ENCODE peak calls at places on chromosomes 1 and 21, in seven cellular contexts. One of them, this sample, is unnamed.

GRCh38 chr1:100089082-100089481 is 43.6 kb downstream of the SASS6 start:
- DNase-seq in mesendoderm: no peak
- DNase-seq in upper lobe of right lung: no peak
- DNase-seq in CD8-positive, alpha-beta T cell: no peak
- DNase-seq in H9: no peak
- DNase-seq in pancreas: no peak
- DNase-seq in body of pancreas: no peak
- DNase-seq in this sample: no peak

GRCh38 chr1:65990161-65990560 is 197.5 kb downstream of the PDE4B start:
- DNase-seq in H9: no peak
- DNase-seq in upper lobe of right lung: no peak
- DNase-seq in pancreas: no peak
- DNase-seq in body of pancreas: no peak
- DNase-seq in CD8-positive, alpha-beta T cell: no peak
- DNase-seq in mesendoderm: no peak
- DNase-seq in this sample: no peak

GRCh38 chr1:53957231-53957818 is 11.2 kb downstream of the LRRC42 start:
- DNase-seq in pancreas: no peak
- DNase-seq in H9: no peak
- DNase-seq in body of pancreas: no peak
- DNase-seq in CD8-positive, alpha-beta T cell: no peak
- DNase-seq in mesendoderm: peak; percentile 99
- DNase-seq in upper lobe of right lung: no peak
- DNase-seq in this sample: no peak

GRCh38 chr21:14863745-14864210 is 201.0 kb downstream of the NRIP1 start:
- DNase-seq in H9: no peak
- DNase-seq in body of pancreas: no peak
- DNase-seq in mesendoderm: peak; percentile 10
- DNase-seq in pancreas: no peak
- DNase-seq in CD8-positive, alpha-beta T cell: no peak
- DNase-seq in upper lobe of right lung: no peak
- DNase-seq in this sample: no peak

GRCh38 chr1:11412166-11412565 is 66.8 kb upstream of the DISP3 start:
- DNase-seq in H9: no peak
- DNase-seq in mesendoderm: no peak
- DNase-seq in body of pancreas: no peak
- DNase-seq in CD8-positive, alpha-beta T cell: no peak
- DNase-seq in upper lobe of right lung: no peak
- DNase-seq in pancreas: no peak
- DNase-seq in this sample: no peak

GRCh38 chr1:184753608-184754478 is 815 bp downstream of the EDEM3 start:
- DNase-seq in mesendoderm: peak; percentile 64
- DNase-seq in CD8-positive, alpha-beta T cell: peak; percentile 22
- DNase-seq in pancreas: peak; percentile 39
- DNase-seq in body of pancreas: peak; percentile 57
- DNase-seq in upper lobe of right lung: peak; percentile 81
- DNase-seq in H9: peak; percentile 55
- DNase-seq in this sample: peak; percentile 39

GRCh38 chr1:68321084-68321685 is 88.9 kb upstream of the WLS start:
- DNase-seq in pancreas: peak; percentile 80
- DNase-seq in mesendoderm: peak; percentile 84
- DNase-seq in body of pancreas: peak; percentile 87
- DNase-seq in upper lobe of right lung: peak; percentile 83
- DNase-seq in H9: peak; percentile 77
- DNase-seq in CD8-positive, alpha-beta T cell: no peak
- DNase-seq in this sample: peak; percentile 67

GRCh38 chr1:111612006-111612405 is 7.6 kb upstream of the RAP1A start:
- DNase-seq in mesendoderm: no peak
- DNase-seq in CD8-positive, alpha-beta T cell: no peak
- DNase-seq in pancreas: no peak
- DNase-seq in H9: no peak
- DNase-seq in upper lobe of right lung: no peak
- DNase-seq in body of pancreas: no peak
- DNase-seq in this sample: no peak

GRCh38 chr1:115090547-115090946 is 1.2 kb upstream of the TSPAN2 start:
- DNase-seq in upper lobe of right lung: no peak
- DNase-seq in CD8-positive, alpha-beta T cell: no peak
- DNase-seq in H9: peak; percentile 64
- DNase-seq in mesendoderm: peak; percentile 53
- DNase-seq in pancreas: no peak
- DNase-seq in body of pancreas: no peak
- DNase-seq in this sample: peak; percentile 31

GRCh38 chr1:179747611-179748010 is 4.5 kb downstream of the FAM163A start:
- DNase-seq in pancreas: no peak
- DNase-seq in upper lobe of right lung: no peak
- DNase-seq in CD8-positive, alpha-beta T cell: no peak
- DNase-seq in body of pancreas: no peak
- DNase-seq in H9: no peak
- DNase-seq in mesendoderm: no peak
- DNase-seq in this sample: no peak

GRCh38 chr1:21069549-21069948 is 107.1 kb downstream of the EIF4G3 start:
- DNase-seq in mesendoderm: peak; percentile 53
- DNase-seq in pancreas: no peak
- DNase-seq in body of pancreas: no peak
- DNase-seq in H9: no peak
- DNase-seq in CD8-positive, alpha-beta T cell: no peak
- DNase-seq in upper lobe of right lung: no peak
- DNase-seq in this sample: no peak

GRCh38 chr1:202225131-202225530 is 31.5 kb downstream of the LGR6 start:
- DNase-seq in pancreas: no peak
- DNase-seq in mesendoderm: no peak
- DNase-seq in body of pancreas: no peak
- DNase-seq in upper lobe of right lung: no peak
- DNase-seq in CD8-positive, alpha-beta T cell: no peak
- DNase-seq in H9: no peak
- DNase-seq in this sample: no peak

GRCh38 chr1:203577874-203578464 is 48.7 kb upstream of the ATP2B4 start:
- DNase-seq in mesendoderm: no peak
- DNase-seq in CD8-positive, alpha-beta T cell: no peak
- DNase-seq in upper lobe of right lung: no peak
- DNase-seq in body of pancreas: no peak
- DNase-seq in H9: no peak
- DNase-seq in pancreas: no peak
- DNase-seq in this sample: no peak

GRCh38 chr1:29620631-29621030 is 384.3 kb downstream of the PTPRU start:
- DNase-seq in pancreas: no peak
- DNase-seq in H9: no peak
- DNase-seq in CD8-positive, alpha-beta T cell: no peak
- DNase-seq in mesendoderm: no peak
- DNase-seq in body of pancreas: no peak
- DNase-seq in upper lobe of right lung: no peak
- DNase-seq in this sample: no peak

GRCh38 chr1:36528361-36529349 is 45.9 kb upstream of the CSF3R start:
- DNase-seq in mesendoderm: peak; percentile 68
- DNase-seq in H9: peak; percentile 56
- DNase-seq in body of pancreas: no peak
- DNase-seq in pancreas: no peak
- DNase-seq in upper lobe of right lung: no peak
- DNase-seq in CD8-positive, alpha-beta T cell: no peak
- DNase-seq in this sample: no peak

GRCh38 chr1:36669297-36669696 is 186.6 kb upstream of the CSF3R start:
- DNase-seq in body of pancreas: no peak
- DNase-seq in CD8-positive, alpha-beta T cell: no peak
- DNase-seq in upper lobe of right lung: no peak
- DNase-seq in pancreas: no peak
- DNase-seq in mesendoderm: no peak
- DNase-seq in H9: no peak
- DNase-seq in this sample: no peak

GRCh38 chr1:209584186-209584776 is 767 bp downstream of the CAMK1G start:
- DNase-seq in mesendoderm: no peak
- DNase-seq in CD8-positive, alpha-beta T cell: no peak
- DNase-seq in body of pancreas: no peak
- DNase-seq in pancreas: no peak
- DNase-seq in H9: no peak
- DNase-seq in upper lobe of right lung: no peak
- DNase-seq in this sample: no peak

GRCh38 chr1:66920543-66920942 is 4.1 kb downstream of the DNAI4 start:
- DNase-seq in upper lobe of right lung: no peak
- DNase-seq in mesendoderm: no peak
- DNase-seq in H9: no peak
- DNase-seq in CD8-positive, alpha-beta T cell: no peak
- DNase-seq in pancreas: no peak
- DNase-seq in body of pancreas: no peak
- DNase-seq in this sample: no peak

GRCh38 chr1:54297596-54298283 is 97.8 kb downstream of the MRPL37 start:
- DNase-seq in H9: no peak
- DNase-seq in pancreas: no peak
- DNase-seq in CD8-positive, alpha-beta T cell: no peak
- DNase-seq in upper lobe of right lung: no peak
- DNase-seq in body of pancreas: no peak
- DNase-seq in mesendoderm: no peak
- DNase-seq in this sample: no peak

GRCh38 chr1:83942914-83943313 is 56.0 kb downstream of the TTLL7 start:
- DNase-seq in body of pancreas: no peak
- DNase-seq in CD8-positive, alpha-beta T cell: no peak
- DNase-seq in upper lobe of right lung: no peak
- DNase-seq in H9: no peak
- DNase-seq in mesendoderm: peak; percentile 45
- DNase-seq in pancreas: no peak
- DNase-seq in this sample: no peak

GRCh38 chr1:235136111-235136510 is 7.5 kb upstream of the TOMM20 start:
- DNase-seq in H9: no peak
- DNase-seq in body of pancreas: no peak
- DNase-seq in CD8-positive, alpha-beta T cell: no peak
- DNase-seq in upper lobe of right lung: no peak
- DNase-seq in pancreas: no peak
- DNase-seq in mesendoderm: no peak
- DNase-seq in this sample: no peak

GRCh38 chr1:193408782-193409293 is 222.4 kb upstream of the B3GALT2 start:
- DNase-seq in mesendoderm: peak; percentile 74
- DNase-seq in CD8-positive, alpha-beta T cell: no peak
- DNase-seq in pancreas: peak; percentile 86
- DNase-seq in upper lobe of right lung: peak; percentile 77
- DNase-seq in H9: no peak
- DNase-seq in body of pancreas: peak; percentile 93
- DNase-seq in this sample: peak; percentile 82

GRCh38 chr1:107831921-107832320 is 133.1 kb downstream of the VAV3 start:
- DNase-seq in pancreas: no peak
- DNase-seq in CD8-positive, alpha-beta T cell: no peak
- DNase-seq in H9: no peak
- DNase-seq in body of pancreas: no peak
- DNase-seq in mesendoderm: no peak
- DNase-seq in upper lobe of right lung: no peak
- DNase-seq in this sample: no peak

GRCh38 chr1:44634790-44635189 is 39.5 kb downstream of the TMEM53 start:
- DNase-seq in mesendoderm: no peak
- DNase-seq in CD8-positive, alpha-beta T cell: no peak
- DNase-seq in body of pancreas: no peak
- DNase-seq in pancreas: no peak
- DNase-seq in upper lobe of right lung: no peak
- DNase-seq in H9: no peak
- DNase-seq in this sample: no peak

GRCh38 chr1:11529763-11530730 is 51.1 kb downstream of the DISP3 start:
- DNase-seq in mesendoderm: no peak
- DNase-seq in upper lobe of right lung: peak; percentile 58
- DNase-seq in body of pancreas: no peak
- DNase-seq in pancreas: no peak
- DNase-seq in CD8-positive, alpha-beta T cell: no peak
- DNase-seq in H9: peak; percentile 14
- DNase-seq in this sample: no peak

GRCh38 chr1:36400825-36401601 is 3.3 kb upstream of the LSM10 start:
- DNase-seq in H9: peak; percentile 97
- DNase-seq in pancreas: no peak
- DNase-seq in upper lobe of right lung: peak; percentile 91
- DNase-seq in body of pancreas: no peak
- DNase-seq in CD8-positive, alpha-beta T cell: peak; percentile 10
- DNase-seq in mesendoderm: peak; percentile 97
- DNase-seq in this sample: peak; percentile 73

GRCh38 chr1:241782396-241782795 is 65.6 kb upstream of the EXO1 start:
- DNase-seq in upper lobe of right lung: no peak
- DNase-seq in CD8-positive, alpha-beta T cell: no peak
- DNase-seq in body of pancreas: no peak
- DNase-seq in mesendoderm: peak; percentile 28
- DNase-seq in pancreas: no peak
- DNase-seq in H9: no peak
- DNase-seq in this sample: no peak

GRCh38 chr21:32410916-32411315 is 1.6 kb upstream of the EVA1C start:
- DNase-seq in CD8-positive, alpha-beta T cell: no peak
- DNase-seq in mesendoderm: no peak
- DNase-seq in pancreas: no peak
- DNase-seq in body of pancreas: no peak
- DNase-seq in upper lobe of right lung: no peak
- DNase-seq in H9: no peak
- DNase-seq in this sample: no peak
- H3K27ac ChIP-seq in CD8-positive, alpha-beta T cell: peak overlapping the region; percentile 86
- H3K27ac ChIP-seq in mesendoderm: no peak overlapping the region
- H3K27ac ChIP-seq in pancreas: peak overlapping the region; percentile 93
- H3K27ac ChIP-seq in body of pancreas: peak overlapping the region; percentile 84
- H3K27ac ChIP-seq in upper lobe of right lung: peak overlapping the region; percentile 100
- H3K27ac ChIP-seq in H9: no peak overlapping the region
- H3K27ac ChIP-seq in this sample: peak overlapping the region; percentile 100

DNA sequence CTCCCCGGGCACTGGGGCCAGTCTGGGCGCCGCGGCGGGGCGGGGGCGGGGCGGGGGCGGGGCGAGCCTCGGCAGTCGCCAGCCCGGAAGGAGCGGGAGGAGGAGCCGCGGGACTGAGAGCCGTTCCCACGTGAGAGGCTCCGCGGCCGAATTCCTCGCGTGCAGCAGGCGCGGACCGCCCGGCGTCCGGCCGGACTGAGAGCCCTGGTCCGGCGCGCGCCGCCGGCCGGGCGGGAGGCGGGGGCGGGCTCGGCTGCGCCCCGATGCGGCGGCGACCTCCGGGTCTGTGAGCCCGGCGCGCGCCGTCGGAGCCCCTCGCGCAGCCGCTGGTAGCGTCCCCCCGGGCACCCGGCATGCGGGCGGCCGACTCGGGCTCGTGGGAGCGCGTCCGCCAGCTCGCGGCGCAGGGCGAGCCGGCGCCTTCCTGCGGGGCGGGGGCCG is 229.5 kb upstream of the TMEM51 start:
- DNase-seq in mesendoderm: no peak
- DNase-seq in CD8-positive, alpha-beta T cell: no peak
- DNase-seq in upper lobe of right lung: peak; percentile 91
- DNase-seq in pancreas: peak; percentile 70
- DNase-seq in body of pancreas: peak; percentile 66
- DNase-seq in H9: peak; percentile 45
- DNase-seq in this sample: peak; percentile 71
- H3K27ac ChIP-seq in mesendoderm: no peak overlapping the region
- H3K27ac ChIP-seq in CD8-positive, alpha-beta T cell: no peak overlapping the region
- H3K27ac ChIP-seq in upper lobe of right lung: peak overlapping the region; percentile 51
- H3K27ac ChIP-seq in pancreas: no peak overlapping the region
- H3K27ac ChIP-seq in body of pancreas: peak overlapping the region; percentile 0
- H3K27ac ChIP-seq in H9: no peak overlapping the region
- H3K27ac ChIP-seq in this sample: peak overlapping the region; percentile 74

GRCh38 chr1:113805639-113806038 is 6.6 kb downstream of the RSBN1 start:
- DNase-seq in body of pancreas: no peak
- DNase-seq in H9: no peak
- DNase-seq in CD8-positive, alpha-beta T cell: no peak
- DNase-seq in upper lobe of right lung: no peak
- DNase-seq in pancreas: no peak
- DNase-seq in mesendoderm: no peak
- DNase-seq in this sample: no peak
- H3K27ac ChIP-seq in body of pancreas: peak overlapping the region; percentile 61
- H3K27ac ChIP-seq in H9: no peak overlapping the region
- H3K27ac ChIP-seq in CD8-positive, alpha-beta T cell: no peak overlapping the region
- H3K27ac ChIP-seq in upper lobe of right lung: no peak overlapping the region
- H3K27ac ChIP-seq in pancreas: peak overlapping the region; percentile 71
- H3K27ac ChIP-seq in mesendoderm: no peak overlapping the region
- H3K27ac ChIP-seq in this sample: peak overlapping the region; percentile 61

GRCh38 chr1:186152945-186153309 is 222.1 kb downstream of the TPR start:
- DNase-seq in upper lobe of right lung: no peak
- DNase-seq in pancreas: no peak
- DNase-seq in H9: no peak
- DNase-seq in CD8-positive, alpha-beta T cell: no peak
- DNase-seq in body of pancreas: no peak
- DNase-seq in mesendoderm: no peak
- DNase-seq in this sample: no peak
- H3K27ac ChIP-seq in upper lobe of right lung: no peak overlapping the region
- H3K27ac ChIP-seq in pancreas: no peak overlapping the region
- H3K27ac ChIP-seq in H9: no peak overlapping the region
- H3K27ac ChIP-seq in CD8-positive, alpha-beta T cell: no peak overlapping the region
- H3K27ac ChIP-seq in body of pancreas: no peak overlapping the region
- H3K27ac ChIP-seq in mesendoderm: no peak overlapping the region
- H3K27ac ChIP-seq in this sample: no peak overlapping the region